ENCODE peak calls at places on chromosomes 11 and 22, in seven cellular contexts. One of them, this sample, is unnamed.

GRCh38 chr22:38965614-38966378 is 8.4 kb downstream of the APOBEC3A start:
- DNase-seq in esophagus squamous epithelium: no peak
- DNase-seq in brain microvascular endothelial cell: no peak
- DNase-seq in GM23338: no peak
- DNase-seq in CD8-positive, alpha-beta memory T cell: peak; percentile 36
- DNase-seq in heart right ventricle: no peak
- DNase-seq in Peyer's patch: no peak
- DNase-seq in this sample: no peak

GRCh38 chr22:27238935-27239510 is 562.5 kb downstream of the MN1 start:
- DNase-seq in brain microvascular endothelial cell: peak; percentile 100
- DNase-seq in esophagus squamous epithelium: no peak
- DNase-seq in heart right ventricle: peak; percentile 87
- DNase-seq in GM23338: no peak
- DNase-seq in CD8-positive, alpha-beta memory T cell: no peak
- DNase-seq in Peyer's patch: no peak
- DNase-seq in this sample: peak; percentile 88

GRCh38 chr11:65308281-65308891 is 6.3 kb upstream of the CDC42EP2 start:
- DNase-seq in CD8-positive, alpha-beta memory T cell: no peak
- DNase-seq in GM23338: no peak
- DNase-seq in heart right ventricle: peak; percentile 55
- DNase-seq in Peyer's patch: no peak
- DNase-seq in brain microvascular endothelial cell: no peak
- DNase-seq in esophagus squamous epithelium: no peak
- DNase-seq in this sample: no peak

GRCh38 chr11:35343033-35343598 is 76.2 kb downstream of the SLC1A2 start:
- DNase-seq in CD8-positive, alpha-beta memory T cell: no peak
- DNase-seq in heart right ventricle: no peak
- DNase-seq in brain microvascular endothelial cell: no peak
- DNase-seq in GM23338: no peak
- DNase-seq in Peyer's patch: no peak
- DNase-seq in esophagus squamous epithelium: no peak
- DNase-seq in this sample: no peak

GRCh38 chr11:84468255-84468654 is 1158.9 kb downstream of the DLG2 start:
- DNase-seq in Peyer's patch: no peak
- DNase-seq in esophagus squamous epithelium: no peak
- DNase-seq in GM23338: no peak
- DNase-seq in CD8-positive, alpha-beta memory T cell: no peak
- DNase-seq in heart right ventricle: no peak
- DNase-seq in brain microvascular endothelial cell: no peak
- DNase-seq in this sample: no peak

GRCh38 chr11:62923634-62924411 is 2.7 kb upstream of the CHRM1 start:
- DNase-seq in heart right ventricle: no peak
- DNase-seq in CD8-positive, alpha-beta memory T cell: no peak
- DNase-seq in Peyer's patch: peak; percentile 42
- DNase-seq in esophagus squamous epithelium: no peak
- DNase-seq in GM23338: peak; percentile 49
- DNase-seq in brain microvascular endothelial cell: no peak
- DNase-seq in this sample: no peak

GRCh38 chr11:128532016-128532570 is 55.3 kb downstream of the ETS1 start:
- DNase-seq in heart right ventricle: no peak
- DNase-seq in esophagus squamous epithelium: no peak
- DNase-seq in brain microvascular endothelial cell: no peak
- DNase-seq in CD8-positive, alpha-beta memory T cell: no peak
- DNase-seq in Peyer's patch: no peak
- DNase-seq in GM23338: no peak
- DNase-seq in this sample: no peak

GRCh38 chr11:6855971-6856542 is 6.8 kb upstream of the OR10A2 start:
- DNase-seq in Peyer's patch: no peak
- DNase-seq in esophagus squamous epithelium: no peak
- DNase-seq in CD8-positive, alpha-beta memory T cell: no peak
- DNase-seq in heart right ventricle: no peak
- DNase-seq in GM23338: no peak
- DNase-seq in brain microvascular endothelial cell: peak; percentile 47
- DNase-seq in this sample: peak; percentile 72

GRCh38 chr11:117819096-117820040 is 5.2 kb downstream of the FXYD2 start:
- DNase-seq in esophagus squamous epithelium: no peak
- DNase-seq in CD8-positive, alpha-beta memory T cell: no peak
- DNase-seq in Peyer's patch: peak; percentile 76
- DNase-seq in GM23338: peak; percentile 90
- DNase-seq in brain microvascular endothelial cell: peak; percentile 66
- DNase-seq in heart right ventricle: peak; percentile 74
- DNase-seq in this sample: no peak

GRCh38 chr11:18027475-18027874 is 14.6 kb upstream of the SERGEF start:
- DNase-seq in Peyer's patch: no peak
- DNase-seq in brain microvascular endothelial cell: no peak
- DNase-seq in heart right ventricle: no peak
- DNase-seq in GM23338: no peak
- DNase-seq in CD8-positive, alpha-beta memory T cell: no peak
- DNase-seq in esophagus squamous epithelium: no peak
- DNase-seq in this sample: no peak

GRCh38 chr11:87092159-87092558 is 54.4 kb downstream of the TMEM135 start:
- DNase-seq in Peyer's patch: no peak
- DNase-seq in GM23338: no peak
- DNase-seq in brain microvascular endothelial cell: no peak
- DNase-seq in heart right ventricle: no peak
- DNase-seq in esophagus squamous epithelium: no peak
- DNase-seq in CD8-positive, alpha-beta memory T cell: no peak
- DNase-seq in this sample: no peak

GRCh38 chr11:100719809-100720221 is 32.7 kb downstream of the ARHGAP42 start:
- DNase-seq in GM23338: peak; percentile 63
- DNase-seq in Peyer's patch: no peak
- DNase-seq in CD8-positive, alpha-beta memory T cell: no peak
- DNase-seq in esophagus squamous epithelium: no peak
- DNase-seq in heart right ventricle: peak; percentile 80
- DNase-seq in brain microvascular endothelial cell: peak; percentile 90
- DNase-seq in this sample: peak; percentile 31

GRCh38 chr22:50673231-50674126 is 856 bp downstream of the SHANK3 start:
- DNase-seq in Peyer's patch: peak; percentile 41
- DNase-seq in esophagus squamous epithelium: no peak
- DNase-seq in brain microvascular endothelial cell: no peak
- DNase-seq in heart right ventricle: no peak
- DNase-seq in GM23338: peak; percentile 69
- DNase-seq in CD8-positive, alpha-beta memory T cell: no peak
- DNase-seq in this sample: no peak

GRCh38 chr22:17086301-17086700 is 1.5 kb downstream of the IL17RA start:
- DNase-seq in esophagus squamous epithelium: no peak
- DNase-seq in GM23338: no peak
- DNase-seq in CD8-positive, alpha-beta memory T cell: no peak
- DNase-seq in heart right ventricle: no peak
- DNase-seq in brain microvascular endothelial cell: no peak
- DNase-seq in Peyer's patch: peak; percentile 46
- DNase-seq in this sample: no peak

GRCh38 chr22:19799322-19800190 is 39.0 kb downstream of the TBX1 start:
- DNase-seq in brain microvascular endothelial cell: peak; percentile 74
- DNase-seq in heart right ventricle: peak; percentile 22
- DNase-seq in Peyer's patch: no peak
- DNase-seq in esophagus squamous epithelium: no peak
- DNase-seq in GM23338: peak; percentile 40
- DNase-seq in CD8-positive, alpha-beta memory T cell: no peak
- DNase-seq in this sample: no peak

GRCh38 chr11:72781313-72782080 is 12.3 kb downstream of the STARD10 start:
- DNase-seq in CD8-positive, alpha-beta memory T cell: peak; percentile 76
- DNase-seq in GM23338: peak; percentile 66
- DNase-seq in esophagus squamous epithelium: no peak
- DNase-seq in brain microvascular endothelial cell: no peak
- DNase-seq in Peyer's patch: peak; percentile 70
- DNase-seq in heart right ventricle: no peak
- DNase-seq in this sample: no peak

GRCh38 chr11:112231952-112232351 is 5.7 kb downstream of the PTS start:
- DNase-seq in esophagus squamous epithelium: no peak
- DNase-seq in heart right ventricle: no peak
- DNase-seq in Peyer's patch: no peak
- DNase-seq in brain microvascular endothelial cell: no peak
- DNase-seq in CD8-positive, alpha-beta memory T cell: no peak
- DNase-seq in GM23338: no peak
- DNase-seq in this sample: no peak

GRCh38 chr11:94574193-94574961 is 7.2 kb downstream of the PIWIL4 start:
- DNase-seq in Peyer's patch: no peak
- DNase-seq in GM23338: no peak
- DNase-seq in brain microvascular endothelial cell: peak; percentile 78
- DNase-seq in heart right ventricle: no peak
- DNase-seq in esophagus squamous epithelium: no peak
- DNase-seq in CD8-positive, alpha-beta memory T cell: no peak
- DNase-seq in this sample: no peak

GRCh38 chr22:17138451-17139042 is 17.4 kb upstream of the TMEM121B start:
- DNase-seq in esophagus squamous epithelium: no peak
- DNase-seq in heart right ventricle: no peak
- DNase-seq in GM23338: no peak
- DNase-seq in brain microvascular endothelial cell: no peak
- DNase-seq in CD8-positive, alpha-beta memory T cell: no peak
- DNase-seq in Peyer's patch: no peak
- DNase-seq in this sample: no peak

GRCh38 chr11:126072141-126072741 is 9.6 kb upstream of the CDON start:
- DNase-seq in esophagus squamous epithelium: no peak
- DNase-seq in brain microvascular endothelial cell: no peak
- DNase-seq in GM23338: peak; percentile 56
- DNase-seq in CD8-positive, alpha-beta memory T cell: no peak
- DNase-seq in heart right ventricle: no peak
- DNase-seq in Peyer's patch: no peak
- DNase-seq in this sample: no peak

GRCh38 chr22:49995059-49995412 is 17.5 kb downstream of the IL17REL start:
- DNase-seq in CD8-positive, alpha-beta memory T cell: no peak
- DNase-seq in Peyer's patch: peak; percentile 55
- DNase-seq in brain microvascular endothelial cell: no peak
- DNase-seq in GM23338: no peak
- DNase-seq in heart right ventricle: no peak
- DNase-seq in esophagus squamous epithelium: no peak
- DNase-seq in this sample: no peak

GRCh38 chr22:35417606-35418005 is 17.7 kb downstream of the MCM5 start:
- DNase-seq in heart right ventricle: no peak
- DNase-seq in brain microvascular endothelial cell: no peak
- DNase-seq in esophagus squamous epithelium: no peak
- DNase-seq in Peyer's patch: no peak
- DNase-seq in CD8-positive, alpha-beta memory T cell: no peak
- DNase-seq in GM23338: no peak
- DNase-seq in this sample: no peak
- H3K27ac ChIP-seq in heart right ventricle: no peak overlapping the region
- H3K27ac ChIP-seq in brain microvascular endothelial cell: no peak overlapping the region
- H3K27ac ChIP-seq in esophagus squamous epithelium: no peak overlapping the region
- H3K27ac ChIP-seq in Peyer's patch: no peak overlapping the region
- H3K27ac ChIP-seq in CD8-positive, alpha-beta memory T cell: no peak overlapping the region
- H3K27ac ChIP-seq in GM23338: no peak overlapping the region
- H3K27ac ChIP-seq in this sample: peak overlapping the region; percentile 27

GRCh38 chr11:48007677-48008076 is 27.3 kb downstream of the PTPRJ start:
- DNase-seq in GM23338: no peak
- DNase-seq in Peyer's patch: no peak
- DNase-seq in esophagus squamous epithelium: no peak
- DNase-seq in heart right ventricle: no peak
- DNase-seq in brain microvascular endothelial cell: no peak
- DNase-seq in CD8-positive, alpha-beta memory T cell: no peak
- DNase-seq in this sample: no peak
- H3K27ac ChIP-seq in GM23338: no peak overlapping the region
- H3K27ac ChIP-seq in Peyer's patch: no peak overlapping the region
- H3K27ac ChIP-seq in esophagus squamous epithelium: no peak overlapping the region
- H3K27ac ChIP-seq in heart right ventricle: no peak overlapping the region
- H3K27ac ChIP-seq in brain microvascular endothelial cell: no peak overlapping the region
- H3K27ac ChIP-seq in CD8-positive, alpha-beta memory T cell: no peak overlapping the region
- H3K27ac ChIP-seq in this sample: no peak overlapping the region

GRCh38 chr11:30564994-30565393 is 21.2 kb downstream of the MPPED2 start:
- DNase-seq in esophagus squamous epithelium: no peak
- DNase-seq in Peyer's patch: no peak
- DNase-seq in CD8-positive, alpha-beta memory T cell: no peak
- DNase-seq in brain microvascular endothelial cell: no peak
- DNase-seq in GM23338: no peak
- DNase-seq in heart right ventricle: no peak
- DNase-seq in this sample: no peak

GRCh38 chr11:30568933-30569332 is 17.2 kb downstream of the MPPED2 start:
- DNase-seq in brain microvascular endothelial cell: no peak
- DNase-seq in heart right ventricle: no peak
- DNase-seq in esophagus squamous epithelium: no peak
- DNase-seq in CD8-positive, alpha-beta memory T cell: no peak
- DNase-seq in Peyer's patch: no peak
- DNase-seq in GM23338: no peak
- DNase-seq in this sample: no peak

GRCh38 chr11:30566482-30566881 is 19.7 kb downstream of the MPPED2 start:
- DNase-seq in CD8-positive, alpha-beta memory T cell: no peak
- DNase-seq in esophagus squamous epithelium: no peak
- DNase-seq in GM23338: no peak
- DNase-seq in heart right ventricle: no peak
- DNase-seq in Peyer's patch: no peak
- DNase-seq in brain microvascular endothelial cell: no peak
- DNase-seq in this sample: no peak

GRCh38 chr11:30567644-30568043 is 18.5 kb downstream of the MPPED2 start:
- DNase-seq in Peyer's patch: no peak
- DNase-seq in heart right ventricle: no peak
- DNase-seq in GM23338: no peak
- DNase-seq in CD8-positive, alpha-beta memory T cell: no peak
- DNase-seq in brain microvascular endothelial cell: no peak
- DNase-seq in esophagus squamous epithelium: no peak
- DNase-seq in this sample: no peak

DNA sequence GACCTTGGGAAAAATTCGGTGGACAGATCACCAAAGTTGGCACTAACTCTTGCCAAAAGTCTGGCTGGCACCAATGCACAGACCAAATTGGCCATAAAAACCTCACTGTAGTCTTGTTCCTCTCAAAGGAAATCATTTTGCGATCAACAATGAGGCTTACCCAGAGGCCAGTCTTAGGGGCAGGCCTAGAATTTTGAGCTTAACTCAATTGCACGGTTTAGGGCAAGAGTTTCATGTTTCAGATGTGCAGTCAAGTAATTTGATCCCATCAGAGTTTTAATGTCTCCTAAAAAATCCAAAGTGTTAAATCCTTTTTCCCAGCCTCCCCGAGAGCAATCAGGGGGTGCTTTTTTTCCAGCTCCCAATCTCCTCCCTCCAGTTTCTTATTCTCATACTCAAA is 19.0 kb downstream of the MPPED2 start:
- DNase-seq in esophagus squamous epithelium: no peak
- DNase-seq in heart right ventricle: no peak
- DNase-seq in brain microvascular endothelial cell: no peak
- DNase-seq in Peyer's patch: no peak
- DNase-seq in CD8-positive, alpha-beta memory T cell: no peak
- DNase-seq in GM23338: no peak
- DNase-seq in this sample: no peak
- H3K27ac ChIP-seq in esophagus squamous epithelium: no peak overlapping the region
- H3K27ac ChIP-seq in heart right ventricle: no peak overlapping the region
- H3K27ac ChIP-seq in brain microvascular endothelial cell: no peak overlapping the region
- H3K27ac ChIP-seq in Peyer's patch: no peak overlapping the region
- H3K27ac ChIP-seq in CD8-positive, alpha-beta memory T cell: no peak overlapping the region
- H3K27ac ChIP-seq in GM23338: peak overlapping the region; percentile 20
- H3K27ac ChIP-seq in this sample: no peak overlapping the region

DNA sequence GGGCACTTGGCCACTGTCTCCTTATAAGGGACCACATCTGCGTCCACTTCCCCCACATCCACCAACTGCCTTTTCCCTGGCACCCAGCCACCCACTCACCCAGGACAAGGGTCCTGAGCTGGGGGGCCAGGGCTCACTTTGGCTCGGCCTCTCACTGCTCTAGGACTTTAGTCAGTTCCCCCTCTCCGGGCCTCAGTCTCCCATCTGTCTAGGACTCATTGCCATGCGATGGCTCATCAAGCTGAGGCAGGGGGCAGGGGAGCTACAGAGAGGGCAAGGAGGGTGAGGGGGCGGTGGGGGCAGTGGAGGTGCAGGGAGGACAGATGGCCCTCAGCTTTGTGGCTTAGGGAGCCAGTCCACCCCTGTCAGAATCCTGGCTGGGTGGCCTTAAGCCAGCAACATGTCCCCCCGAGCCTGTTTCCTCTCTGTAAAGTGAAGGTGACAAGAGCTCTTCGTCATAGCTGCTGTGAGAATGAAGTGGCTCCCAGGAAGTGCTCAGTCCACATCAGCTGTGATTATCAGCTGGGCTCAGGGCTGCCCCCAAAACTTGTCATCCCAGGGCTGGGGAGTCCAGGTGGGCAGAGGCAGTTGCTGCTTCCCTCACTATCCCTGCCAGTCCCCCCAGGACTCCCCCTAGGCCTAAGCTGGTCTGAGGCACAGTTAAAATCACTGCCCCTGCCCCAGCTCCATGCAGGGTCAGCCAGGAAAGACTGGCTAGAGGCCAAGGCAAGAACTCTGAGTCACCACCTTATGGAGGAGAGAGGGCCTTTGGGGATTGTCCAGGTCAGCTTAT is 14.9 kb downstream of the RAC2 start:
- DNase-seq in GM23338: no peak
- DNase-seq in heart right ventricle: no peak
- DNase-seq in Peyer's patch: no peak
- DNase-seq in esophagus squamous epithelium: no peak
- DNase-seq in brain microvascular endothelial cell: peak; percentile 54
- DNase-seq in CD8-positive, alpha-beta memory T cell: peak; percentile 71
- DNase-seq in this sample: no peak
- H3K27ac ChIP-seq in GM23338: no peak overlapping the region
- H3K27ac ChIP-seq in heart right ventricle: no peak overlapping the region
- H3K27ac ChIP-seq in Peyer's patch: peak overlapping the region; percentile 94
- H3K27ac ChIP-seq in esophagus squamous epithelium: peak overlapping the region; percentile 74
- H3K27ac ChIP-seq in brain microvascular endothelial cell: peak overlapping the region; percentile 9
- H3K27ac ChIP-seq in CD8-positive, alpha-beta memory T cell: peak overlapping the region; percentile 93
- H3K27ac ChIP-seq in this sample: peak overlapping the region; percentile 78